ENCODE peak calls at places on chromosomes 11 and 22, in four cellular contexts. S is astrocyte of the spinal cord, L is fibroblast of mammary gland, P is epithelial cell of esophagus. C is an unnamed sample.
A peak's percentile ranks its signal among the peaks of the same experiment; 100 is the strongest.

GRCh38 chr11:10317281-10317755 is 12.4 kb downstream of the ADM start:
- DNase-seq in S (no peak), L (no peak), P (no peak), C (no peak)

GRCh38 chr11:75262436-75262835 is 21.9 kb downstream of the TPBGL start:
- DNase-seq in S (no peak), L (no peak), P (no peak), C (no peak)

GRCh38 chr11:2420502-2421225 is 20.1 kb downstream of the TSSC4 start:
- DNase-seq in S (peak; percentile 59), L (peak; percentile 56), P (peak; percentile 72), C (peak; percentile 26)

GRCh38 chr22:42280140-42280539 is 9.7 kb upstream of the TCF20 start:
- DNase-seq in S (no peak), L (no peak), P (no peak), C (no peak)

GRCh38 chr11:77471520-77472234 is 2.2 kb downstream of the PAK1 start:
- DNase-seq in S (no peak), L (no peak), P (peak; percentile 73), C (no peak)

GRCh38 chr22:29270475-29271271 is 2.6 kb downstream of the EWSR1 start:
- DNase-seq in S (peak; percentile 9), L (peak; percentile 42), P (peak; percentile 23), C (no peak)

GRCh38 chr11:59262419-59262818 is 49.7 kb upstream of the MPEG1 start:
- DNase-seq in S (no peak), L (no peak), P (no peak), C (no peak)

GRCh38 chr11:3830741-3831140 is 10.0 kb downstream of the RHOG start:
- DNase-seq in S (no peak), L (no peak), P (no peak), C (no peak)

GRCh38 chr11:57318178-57318577 is 6.6 kb downstream of the TNKS1BP1 start:
- DNase-seq in S (no peak), L (peak; percentile 61), P (no peak), C (no peak)

GRCh38 chr11:57527056-57527631 is 3.4 kb downstream of the TIMM10 start:
- DNase-seq in S (peak; percentile 59), L (peak; percentile 63), P (peak; percentile 70), C (peak; percentile 45)

GRCh38 chr22:28112548-28113043 is 193.5 kb upstream of the PITPNB start:
- DNase-seq in S (peak; percentile 44), L (peak; percentile 60), P (peak; percentile 24), C (no peak)

GRCh38 chr11:74232316-74232950 is 61.3 kb downstream of the PPME1 start:
- DNase-seq in S (no peak), L (no peak), P (no peak), C (no peak)

GRCh38 chr11:133753150-133753549 is 92.2 kb downstream of the SPATA19 start:
- DNase-seq in S (no peak), L (no peak), P (no peak), C (no peak)

GRCh38 chr22:37343863-37344734 is 61.8 kb downstream of the CYTH4 start:
- DNase-seq in S (no peak), L (no peak), P (no peak), C (no peak)

GRCh38 chr11:73598719-73599379 is 937 bp upstream of the FAM168A start:
- DNase-seq in S (no peak), L (no peak), P (no peak), C (no peak)

GRCh38 chr11:69641681-69642548 is 959 bp downstream of the CCND1 start:
- DNase-seq in S (no peak), L (no peak), P (no peak), C (no peak)

GRCh38 chr22:28063656-28064055 is 144.6 kb upstream of the PITPNB start:
- DNase-seq in S (no peak), L (no peak), P (no peak), C (no peak)

GRCh38 chr11:79371152-79371551 is 69.7 kb downstream of the TENM4 start:
- DNase-seq in S (no peak), L (no peak), P (peak; percentile 84), C (no peak)

GRCh38 chr22:37639771-37640590 is 512 bp downstream of the SH3BP1 start:
- DNase-seq in S (no peak), L (no peak), P (peak; percentile 32), C (no peak)

GRCh38 chr22:19476023-19476422 is 3.0 kb downstream of the UFD1 start:
- DNase-seq in S (no peak), L (no peak), P (no peak), C (no peak)

GRCh38 chr22:19478466-19479357 is at the start of gene UFD1:
- DNase-seq in S (peak; percentile 12), L (peak; percentile 72), P (peak; percentile 84), C (peak; percentile 38)

GRCh38 chr22:19479358-19480172 is at the start of gene CDC45:
- DNase-seq in S (peak; percentile 99), L (peak; percentile 98), P (peak; percentile 99), C (peak; percentile 98)

GRCh38 chr22:19478086-19478392 is 954 bp downstream of the UFD1 start:
- DNase-seq in S (no peak), L (no peak), P (no peak), C (no peak)

GRCh38 chr22:19477321-19478085 is 1.5 kb downstream of the UFD1 start:
- DNase-seq in S (peak; percentile 21), L (peak; percentile 40), P (no peak), C (no peak)
- TF ChIP-seq CTCF in S (peak; percentile 17), L (no peak), P (peak; percentile 28), C (peak; percentile 29)

GRCh38 chr11:126357055-126357962 is 1.8 kb downstream of the ST3GAL4 start:
- DNase-seq in S (no peak), L (no peak), P (no peak), C (no peak)
- H3K4me3 ChIP-seq in S (peak overlapping the region; percentile 80), L (peak overlapping the region; percentile 84), P (no peak overlapping the region), C (no peak overlapping the region)

GRCh38 chr22:46031066-46031465 is 54.1 kb upstream of the WNT7B start:
- DNase-seq in S (no peak), L (no peak), P (no peak), C (no peak)
- TF ChIP-seq CTCF in S (no peak), L (no peak), P (no peak), C (no peak)

DNA sequence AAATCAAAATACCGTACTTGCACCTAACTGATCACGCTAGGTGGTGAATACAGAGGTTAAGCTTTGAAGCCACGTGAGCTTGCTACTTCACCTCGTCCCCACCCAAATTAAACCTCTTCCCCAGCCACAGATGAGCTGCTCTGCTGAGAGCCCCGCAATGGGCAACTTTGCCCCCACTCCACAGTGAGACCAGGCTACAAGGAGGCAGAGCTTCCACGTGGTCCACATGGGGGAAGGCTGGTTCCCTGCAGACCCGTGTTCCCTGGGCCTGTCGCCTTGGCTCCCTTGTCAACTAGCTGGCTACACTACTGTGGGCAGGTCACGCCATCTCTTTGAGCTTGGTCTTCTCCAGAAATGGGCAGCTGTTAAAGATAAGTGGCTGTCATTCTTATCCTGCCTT is 10.9 kb downstream of the CD5 start:
- DNase-seq in S (no peak), L (no peak), P (no peak), C (no peak)
- H3K4me3 ChIP-seq in S (no peak overlapping the region), L (no peak overlapping the region), P (no peak overlapping the region), C (no peak overlapping the region)

DNA sequence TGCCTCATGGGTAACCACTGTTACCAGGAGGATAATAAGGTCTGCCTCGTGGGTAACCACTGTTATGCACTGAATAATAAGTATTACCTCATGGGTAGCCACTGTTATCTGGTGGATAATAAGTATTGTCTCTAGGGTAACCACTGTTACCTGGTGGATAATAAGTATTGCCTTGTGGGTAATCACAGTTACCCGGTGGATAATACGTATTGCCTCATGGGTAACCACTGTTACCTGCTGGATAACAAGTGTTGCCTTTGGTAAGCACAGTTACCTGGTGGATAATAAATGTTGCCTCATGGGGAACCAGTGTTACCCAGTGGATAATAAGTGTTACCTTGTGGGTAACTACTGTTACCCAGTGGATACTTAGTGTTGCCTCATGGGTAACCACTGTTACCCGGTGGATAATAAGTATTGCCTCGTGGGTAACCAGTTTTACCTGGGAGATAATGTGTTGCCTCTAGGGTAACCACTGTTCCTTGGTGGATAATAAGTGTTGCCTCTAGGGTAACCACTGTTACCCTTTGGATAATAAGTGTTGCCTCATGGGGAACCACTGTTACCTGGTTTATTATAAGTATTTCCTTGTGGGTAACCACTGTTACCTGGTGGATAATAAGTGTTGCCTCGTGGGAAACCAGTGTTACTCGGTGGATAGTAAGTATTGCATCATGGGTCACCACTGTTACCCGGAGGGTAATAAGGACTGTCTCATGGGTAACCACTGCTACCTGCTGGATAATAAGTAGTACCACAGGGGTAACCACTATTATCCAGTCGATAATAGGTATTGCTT is 10.6 kb upstream of the NXPE4 start:
- DNase-seq in S (no peak), L (peak; percentile 8), P (no peak), C (no peak)
- TF ChIP-seq CTCF in S (no peak), L (peak; percentile 2), P (no peak), C (no peak)

GRCh38 chr11:96254087-96254486 is 88.9 kb downstream of the MAML2 start:
- DNase-seq in S (peak; percentile 77), L (peak; percentile 45), P (peak; percentile 25), C (peak; percentile 29)
- H3K4me3 ChIP-seq in S (no peak overlapping the region), L (no peak overlapping the region), P (no peak overlapping the region), C (no peak overlapping the region)

DNA sequence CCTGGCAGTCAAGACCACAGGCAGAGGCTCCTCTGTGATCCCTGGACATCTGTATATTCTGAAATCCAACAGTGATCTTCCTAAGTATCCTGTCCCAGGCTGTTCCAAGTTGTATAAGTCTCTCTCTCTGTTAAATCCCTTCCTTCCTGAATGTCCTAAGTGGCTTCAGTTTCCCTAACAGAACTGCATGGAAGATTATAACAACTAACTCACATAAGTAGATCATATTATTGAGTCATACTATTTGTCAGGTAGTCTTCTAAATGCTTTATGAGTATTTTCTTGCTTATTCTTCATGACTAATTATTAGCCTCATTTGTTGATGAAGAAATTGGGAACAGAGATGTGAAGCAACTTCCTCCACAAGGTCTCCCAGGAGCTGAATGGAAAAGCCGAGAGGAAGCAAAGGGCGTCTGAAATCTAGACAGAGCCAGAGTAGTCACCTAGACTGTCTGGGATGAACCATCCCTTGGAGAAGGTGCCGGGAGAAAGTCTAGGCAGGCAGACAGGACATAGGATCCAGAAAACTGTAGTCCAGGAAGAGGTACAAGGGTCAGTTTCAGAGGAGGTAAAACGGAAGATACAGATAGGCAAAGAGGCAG is 93.2 kb upstream of the FAT3 start:
- DNase-seq in S (no peak), L (no peak), P (peak; percentile 92), C (no peak)
- TF ChIP-seq CTCF in S (no peak), L (no peak), P (no peak), C (no peak)

GRCh38 chr11:130310622-130311021 is 4.1 kb downstream of the ZBTB44 start:
- DNase-seq in S (no peak), L (no peak), P (no peak), C (no peak)

GRCh38 chr11:130308059-130308458 is 6.7 kb downstream of the ZBTB44 start:
- DNase-seq in S (no peak), L (no peak), P (no peak), C (no peak)

GRCh38 chr11:130313383-130314183 is 1.1 kb downstream of the ZBTB44 start:
- DNase-seq in S (peak; percentile 27), L (peak; percentile 5), P (peak; percentile 30), C (no peak)

GRCh38 chr11:130312046-130312445 is 2.7 kb downstream of the ZBTB44 start:
- DNase-seq in S (no peak), L (no peak), P (no peak), C (no peak)

GRCh38 chr11:130308925-130309324 is 5.8 kb downstream of the ZBTB44 start:
- DNase-seq in S (no peak), L (no peak), P (no peak), C (no peak)
- H3K4me3 ChIP-seq in S (no peak overlapping the region), L (no peak overlapping the region), P (no peak overlapping the region), C (no peak overlapping the region)

C was measured in astrocyte of the cerebellum.